ENCODE peak calls at places on chromosomes 13 and 19, in five cellular contexts. L is T-helper 9 cell, D is hypothalamus, P is MV-4-11, O is left ventricle myocardium inferior. B is an unnamed sample.

GRCh38 chr19:35229601-35230000 is 1.1 kb upstream of the FAM187B start:
- DNase-seq in D (no peak), O (no peak), L (no peak), P (no peak), B (no peak)

GRCh38 chr13:39253774-39254173 is 215.5 kb downstream of the NHLRC3 start:
- DNase-seq in P (no peak), L (no peak), D (no peak), O (no peak), B (no peak)

GRCh38 chr19:10625003-10625761 is at the start of gene SLC44A2:
- DNase-seq in L (no peak), P (no peak), O (peak), D (peak), B (peak)

GRCh38 chr19:12866416-12867119 is 14.7 kb downstream of the DNASE2 start:
- DNase-seq in P (no peak), L (no peak), D (no peak), O (no peak), B (no peak)

GRCh38 chr13:111228262-111229144 is 91.9 kb upstream of the TEX29 start:
- DNase-seq in P (no peak), O (no peak), L (no peak), D (no peak), B (no peak)

GRCh38 chr13:50989476-50989875 is 79.9 kb downstream of the RNASEH2B start:
- DNase-seq in L (no peak), D (no peak), O (no peak), P (no peak), B (peak)

GRCh38 chr19:3852614-3853254 is 16.1 kb downstream of the ZFR2 start:
- DNase-seq in O (no peak), L (peak), P (peak), D (no peak), B (peak)

GRCh38 chr13:111943229-111943795 is 123.6 kb upstream of the SOX1 start:
- DNase-seq in P (no peak), D (no peak), L (no peak), O (no peak), B (peak)

GRCh38 chr13:20193142-20193923 is 595 bp upstream of the GJB2 start:
- DNase-seq in O (no peak), P (no peak), L (no peak), D (no peak), B (no peak)

GRCh38 chr13:73778242-73778864 is 355.9 kb downstream of the KLF12 start:
- DNase-seq in D (no peak), O (no peak), L (no peak), P (no peak), B (no peak)

GRCh38 chr13:51112771-51113170 is 1.7 kb upstream of the C13orf42 start:
- DNase-seq in L (no peak), O (no peak), P (no peak), D (no peak), B (no peak)

GRCh38 chr19:44587863-44588752 is 25.3 kb upstream of the IGSF23 start:
- DNase-seq in P (peak), O (no peak), L (no peak), D (no peak), B (no peak)

B was measured in ELF-1.